ENCODE peak calls at places on chromosomes 3 and 15, in seven cellular contexts. V, N, L, Q, Y, K and S are unnamed samples.

GRCh38 chr3:129575987-129576364 is 30.5 kb downstream of the PLXND1 start:
- DNase-seq in V (no peak), N (no peak), L (no peak), Q (no peak), Y (no peak), K (no peak), S (no peak)

GRCh38 chr3:4741404-4742307 is 237.6 kb upstream of the BHLHE40 start:
- DNase-seq in V (no peak), N (no peak), L (peak; percentile 98), Q (no peak), Y (peak; percentile 99), K (peak; percentile 96), S (peak; percentile 99)

GRCh38 chr3:59341441-59341840 is 291.6 kb upstream of the CFAP20DC start:
- DNase-seq in V (no peak), N (no peak), L (no peak), Q (no peak), Y (no peak), K (no peak), S (no peak)

GRCh38 chr15:68252925-68253534 is 23.5 kb upstream of the CLN6 start:
- DNase-seq in V (peak; percentile 57), N (no peak), L (peak; percentile 76), Q (peak; percentile 81), Y (peak; percentile 76), K (peak; percentile 86), S (peak; percentile 89)

GRCh38 chr3:46312996-46313395 is 40.9 kb upstream of the CCR2 start:
- DNase-seq in V (no peak), N (no peak), L (peak; percentile 75), Q (no peak), Y (no peak), K (peak; percentile 38), S (peak; percentile 34)

GRCh38 chr15:50341737-50342136 is 13.3 kb downstream of the GABPB1 start:
- DNase-seq in V (no peak), N (no peak), L (no peak), Q (no peak), Y (no peak), K (no peak), S (no peak)

GRCh38 chr3:99817437-99818240 is at the start of gene CMSS1:
- DNase-seq in V (peak; percentile 77), N (peak; percentile 100), L (peak; percentile 90), Q (peak; percentile 97), Y (peak; percentile 90), K (peak; percentile 88), S (peak; percentile 96)

GRCh38 chr15:98682992-98683701 is 34.8 kb downstream of the IGF1R start:
- DNase-seq in V (no peak), N (no peak), L (peak; percentile 86), Q (no peak), Y (no peak), K (peak; percentile 78), S (peak; percentile 26)

GRCh38 chr3:133092676-133093075 is 54.5 kb downstream of the TMEM108 start:
- DNase-seq in V (no peak), N (no peak), L (no peak), Q (no peak), Y (peak; percentile 36), K (no peak), S (no peak)

GRCh38 chr15:98648654-98649537 is 557 bp downstream of the IGF1R start:
- DNase-seq in V (no peak), N (peak; percentile 90), L (peak; percentile 55), Q (peak; percentile 74), Y (peak; percentile 58), K (peak; percentile 54), S (peak; percentile 56)

GRCh38 chr3:166360702-166361101 is 523.5 kb upstream of the BCHE start:
- DNase-seq in V (no peak), N (no peak), L (no peak), Q (no peak), Y (no peak), K (no peak), S (no peak)

GRCh38 chr15:39767921-39768320 is 14.7 kb downstream of the FSIP1 start:
- DNase-seq in V (no peak), N (no peak), L (no peak), Q (no peak), Y (no peak), K (no peak), S (no peak)

GRCh38 chr3:37704129-37704528 is 157.6 kb upstream of the CTDSPL start:
- DNase-seq in V (no peak), N (no peak), L (no peak), Q (no peak), Y (no peak), K (no peak), S (no peak)

GRCh38 chr3:37703633-37704032 is 158.0 kb upstream of the CTDSPL start:
- DNase-seq in V (no peak), N (no peak), L (peak; percentile 49), Q (no peak), Y (peak; percentile 20), K (peak; percentile 9), S (peak; percentile 46)

GRCh38 chr3:37702478-37703154 is 159.1 kb upstream of the CTDSPL start:
- DNase-seq in V (no peak), N (no peak), L (no peak), Q (no peak), Y (no peak), K (no peak), S (no peak)

GRCh38 chr3:37701729-37702128 is 160.0 kb upstream of the CTDSPL start:
- DNase-seq in V (no peak), N (no peak), L (no peak), Q (no peak), Y (no peak), K (no peak), S (no peak)

GRCh38 chr3:37700849-37701248 is 160.8 kb upstream of the CTDSPL start:
- DNase-seq in V (no peak), N (no peak), L (no peak), Q (no peak), Y (no peak), K (no peak), S (peak; percentile 24)
- TF ChIP-seq CTCF in V (no peak), N (no peak), L (peak; percentile 22), Q (no peak), Y (peak; percentile 22), K (peak; percentile 27), S (peak; percentile 32)

DNA sequence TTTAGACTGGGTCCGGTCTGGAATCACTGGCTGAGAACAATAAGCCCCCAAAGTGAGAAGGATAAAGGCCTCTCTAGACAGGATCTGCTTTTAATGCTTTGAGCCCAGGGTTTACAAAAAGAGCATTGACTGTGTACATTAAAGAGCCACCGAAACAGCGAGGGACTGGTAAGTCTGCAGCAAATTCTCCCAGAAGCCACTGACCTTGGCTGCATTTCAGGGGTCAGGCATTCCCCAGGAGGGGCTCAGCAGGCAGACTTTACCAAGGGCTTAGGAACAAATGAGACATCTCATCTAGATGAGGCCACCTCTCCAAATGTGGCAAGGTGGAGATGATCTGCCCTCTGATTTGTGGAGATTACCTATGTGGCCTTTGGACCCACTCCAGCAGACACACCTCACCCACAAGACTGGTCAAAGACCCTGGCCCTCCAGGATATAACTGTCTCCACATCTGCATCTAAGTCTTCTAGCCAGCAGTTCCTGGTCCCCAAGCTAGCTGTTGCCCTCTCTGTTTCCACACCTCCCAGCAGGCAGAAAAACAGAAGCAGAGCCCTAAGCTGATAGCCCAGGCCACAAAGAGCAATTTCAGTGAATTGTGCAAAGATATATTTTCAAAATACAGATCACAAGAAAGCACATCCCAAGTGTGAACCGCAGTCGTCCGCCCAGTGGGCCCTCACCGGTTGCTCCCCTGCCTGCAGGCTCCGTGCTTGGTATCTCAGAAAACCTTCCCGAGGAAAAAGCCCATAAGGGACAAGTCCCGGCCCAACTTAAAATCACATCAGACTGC is 2.7 kb downstream of the TNIK start:
- DNase-seq in V (no peak), N (no peak), L (no peak), Q (peak; percentile 31), Y (no peak), K (no peak), S (no peak)
- H3K4me3 ChIP-seq in V (peak overlapping the region; percentile 90), N (no peak overlapping the region), L (no peak overlapping the region), Q (peak overlapping the region; percentile 94), Y (peak overlapping the region; percentile 78), K (no peak overlapping the region), S (peak overlapping the region; percentile 86)

DNA sequence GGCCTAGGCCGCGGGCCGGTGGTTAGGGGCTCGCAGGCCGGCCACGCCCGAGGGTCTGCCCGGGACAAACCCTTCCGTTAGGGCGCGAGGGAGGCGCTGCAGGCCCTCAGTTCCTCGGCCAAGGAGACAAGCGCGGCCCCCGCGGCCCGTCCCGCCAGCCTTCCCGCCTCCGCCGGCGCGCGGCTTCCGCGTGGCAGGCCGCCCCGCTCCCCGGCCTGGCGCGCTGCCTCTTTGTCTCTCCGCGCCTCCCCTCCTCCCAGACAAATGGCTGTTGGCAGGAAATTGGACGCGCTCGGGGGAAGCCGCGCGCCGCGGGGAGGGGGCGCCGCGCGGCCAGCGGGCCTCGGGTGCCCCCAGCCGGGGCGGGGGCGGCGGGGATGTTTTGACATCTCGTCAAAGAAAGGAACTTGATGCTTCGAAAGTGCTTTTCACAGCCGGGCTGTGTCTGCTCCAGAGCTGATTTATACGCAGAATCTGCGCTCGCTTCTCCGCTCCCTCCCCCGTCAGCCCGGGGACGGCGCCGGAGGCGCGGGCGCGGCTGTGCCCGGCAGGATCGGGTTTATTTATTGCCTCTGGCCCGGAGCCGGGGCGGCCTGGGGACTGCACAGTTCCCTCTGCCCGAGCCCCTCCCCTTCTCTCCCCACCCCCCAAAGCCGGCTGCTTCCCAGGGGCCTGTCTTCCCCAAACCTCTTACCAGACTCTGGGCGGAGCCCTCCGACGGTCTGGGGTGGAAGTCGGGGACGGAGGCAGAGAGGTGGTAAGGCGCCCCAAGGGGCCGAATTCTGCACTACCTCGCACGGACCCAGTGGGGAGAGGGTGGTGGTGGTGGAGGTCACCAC is 20.8 kb downstream of the SHF start:
- DNase-seq in V (peak; percentile 71), N (peak; percentile 95), L (peak; percentile 44), Q (peak; percentile 93), Y (peak; percentile 83), K (peak; percentile 85), S (peak; percentile 87)
- TF ChIP-seq CTCF in V (peak; percentile 86), N (peak; percentile 21), L (peak; percentile 42), Q (peak; percentile 82), Y (peak; percentile 66), K (peak; percentile 72), S (peak; percentile 74)

GRCh38 chr3:49017229-49017615 is 1.2 kb downstream of the DALRD3 start:
- DNase-seq in V (no peak), N (no peak), L (no peak), Q (no peak), Y (no peak), K (no peak), S (no peak)
- H3K4me3 ChIP-seq in V (peak overlapping the region; percentile 79), N (peak overlapping the region; percentile 88), L (peak overlapping the region; percentile 71), Q (peak overlapping the region; percentile 94), Y (peak overlapping the region; percentile 75), K (peak overlapping the region; percentile 77), S (peak overlapping the region; percentile 85)

GRCh38 chr3:179653106-179653776 is 401 bp downstream of the USP13 start:
- DNase-seq in V (peak; percentile 25), N (peak; percentile 89), L (peak; percentile 82), Q (peak; percentile 82), Y (peak; percentile 83), K (peak; percentile 84), S (peak; percentile 79)
- TF ChIP-seq CTCF in V (no peak), N (no peak), L (no peak), Q (no peak), Y (no peak), K (peak; percentile 6), S (no peak)